ENCODE peak calls at places on chromosomes 13 and 19, in ten cellular contexts. X is Calu3, U is cardiac fibroblast, K is astrocyte, P is neural crest cell, V is GM23338, L is lower lobe of right lung, B is HFFc6, N is BJ, G is fibroblast of the aortic adventitia. I is an unnamed sample.

GRCh38 chr19:55353803-55354697 is 469 bp downstream of the COX6B2 start:
- DNase-seq in X (peak; percentile 84), U (peak; percentile 62), K (no peak), P (no peak), V (peak; percentile 89), L (peak; percentile 80), B (no peak), N (no peak), G (peak; percentile 39), I (peak; percentile 95)

GRCh38 chr19:53908106-53908932 is 759 bp upstream of the CACNG7 start:
- DNase-seq in X (peak; percentile 63), U (peak; percentile 67), K (peak; percentile 21), P (peak; percentile 66), V (peak; percentile 95), L (no peak), B (peak; percentile 10), N (no peak), G (peak; percentile 74), I (peak; percentile 87)

GRCh38 chr13:52405767-52406494 is at the start of gene THSD1:
- DNase-seq in X (peak; percentile 34), U (peak; percentile 63), K (peak; percentile 36), P (no peak), V (peak; percentile 71), L (peak; percentile 69), B (peak; percentile 36), N (no peak), G (peak; percentile 55), I (peak; percentile 34)

GRCh38 chr19:6272913-6273600 is 6.7 kb downstream of the MLLT1 start:
- DNase-seq in X (no peak), U (no peak), K (no peak), P (no peak), V (no peak), L (no peak), B (no peak), N (no peak), G (no peak), I (no peak)

GRCh38 chr19:43618921-43619261 is 538 bp downstream of the ZNF428 start:
- DNase-seq in X (peak; percentile 41), U (no peak), K (no peak), P (peak; percentile 47), V (no peak), L (no peak), B (no peak), N (no peak), G (peak; percentile 37), I (no peak)

GRCh38 chr13:28679628-28680027 is 20.7 kb downstream of the POMP start:
- DNase-seq in X (no peak), U (peak; percentile 42), K (no peak), P (no peak), V (peak; percentile 42), L (no peak), B (no peak), N (no peak), G (peak; percentile 37), I (no peak)

GRCh38 chr19:46824887-46825730 is 25.5 kb downstream of the AP2S1 start:
- DNase-seq in X (no peak), U (peak; percentile 24), K (no peak), P (no peak), V (no peak), L (peak; percentile 69), B (no peak), N (no peak), G (no peak), I (no peak)

GRCh38 chr19:48544856-48545750 is 6.9 kb upstream of the SULT2B1 start:
- DNase-seq in X (no peak), U (no peak), K (no peak), P (no peak), V (peak; percentile 81), L (no peak), B (no peak), N (no peak), G (no peak), I (no peak)

GRCh38 chr13:84946144-84946543 is 853.1 kb downstream of the SLITRK6 start:
- DNase-seq in X (no peak), U (no peak), K (no peak), P (no peak), V (no peak), L (no peak), B (no peak), N (no peak), G (no peak), I (no peak)

GRCh38 chr13:103188688-103189326 is 122.6 kb upstream of the SLC10A2 start:
- DNase-seq in X (no peak), U (peak; percentile 55), K (peak; percentile 13), P (no peak), V (peak; percentile 57), L (no peak), B (no peak), N (no peak), G (peak; percentile 46), I (no peak)

GRCh38 chr19:4653793-4654436 is 14.6 kb downstream of the TNFAIP8L1 start:
- DNase-seq in X (no peak), U (no peak), K (no peak), P (no peak), V (no peak), L (no peak), B (no peak), N (no peak), G (no peak), I (no peak)

GRCh38 chr19:29640231-29640630 is 25.0 kb upstream of the PLEKHF1 start:
- DNase-seq in X (no peak), U (no peak), K (no peak), P (no peak), V (no peak), L (peak; percentile 7), B (no peak), N (no peak), G (no peak), I (no peak)

GRCh38 chr19:45186509-45187334 is 8.1 kb downstream of the BLOC1S3 start:
- DNase-seq in X (no peak), U (no peak), K (no peak), P (no peak), V (no peak), L (no peak), B (peak; percentile 57), N (no peak), G (no peak), I (no peak)

GRCh38 chr19:19642506-19643157 is 825 bp downstream of the GMIP start:
- DNase-seq in X (no peak), U (no peak), K (no peak), P (no peak), V (no peak), L (no peak), B (no peak), N (no peak), G (no peak), I (no peak)

GRCh38 chr13:77298403-77298802 is 28.5 kb downstream of the MYCBP2 start:
- DNase-seq in X (no peak), U (no peak), K (no peak), P (no peak), V (no peak), L (no peak), B (no peak), N (no peak), G (no peak), I (no peak)

GRCh38 chr19:46181386-46181774 is 33.3 kb downstream of the IGFL2 start:
- DNase-seq in X (no peak), U (peak; percentile 19), K (peak; percentile 75), P (no peak), V (no peak), L (no peak), B (peak; percentile 10), N (no peak), G (peak; percentile 47), I (no peak)

GRCh38 chr13:57680609-57681008 is 49.1 kb downstream of the PCDH17 start:
- DNase-seq in X (no peak), U (no peak), K (no peak), P (no peak), V (no peak), L (no peak), B (no peak), N (no peak), G (no peak), I (no peak)

DNA sequence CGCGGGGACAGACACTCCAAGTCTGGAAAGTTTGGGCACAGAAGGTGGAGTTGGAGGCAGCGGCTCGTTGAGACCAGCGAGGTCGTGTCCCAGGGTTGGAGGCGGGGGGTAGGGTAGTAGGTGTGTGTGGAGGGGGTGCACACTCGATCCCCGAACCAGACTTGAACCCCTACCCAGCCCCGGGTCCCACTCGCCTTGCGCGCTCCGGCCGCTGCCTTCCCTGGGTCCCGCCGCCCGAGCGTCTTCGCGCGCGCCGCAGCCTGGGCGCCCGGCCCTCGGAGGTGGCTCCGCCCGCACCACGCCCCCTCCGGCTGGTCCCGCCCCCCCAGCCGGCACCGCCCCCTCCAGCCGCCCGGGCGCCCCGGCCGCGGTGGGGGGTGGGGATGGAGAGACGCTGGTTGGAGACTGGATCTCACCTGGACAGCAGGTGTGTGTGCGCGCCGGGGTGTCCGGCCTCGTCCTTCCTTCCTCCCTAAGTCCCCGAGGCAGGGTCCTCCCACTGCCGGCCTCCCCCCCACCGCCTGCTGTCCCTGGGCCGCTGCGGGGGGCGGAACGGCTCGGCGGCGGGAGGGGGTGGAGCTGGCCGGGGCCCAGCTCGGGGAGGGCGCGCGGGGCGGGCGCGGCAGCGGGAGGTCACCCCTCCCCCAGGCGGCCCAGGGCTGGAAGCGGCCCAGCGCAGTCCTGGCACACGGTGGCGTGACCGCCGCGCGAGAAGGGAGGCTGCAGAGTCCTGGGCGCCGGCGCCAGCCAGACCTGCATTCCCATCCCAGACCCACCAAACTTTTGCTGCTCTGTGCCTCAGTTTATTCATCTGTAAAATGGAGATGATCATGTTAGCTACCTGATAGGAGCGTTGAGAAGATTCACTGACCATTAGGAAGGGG is at the start of gene KANK2:
- DNase-seq in X (peak; percentile 89), U (peak; percentile 85), K (peak; percentile 20), P (peak; percentile 71), V (peak; percentile 91), L (peak; percentile 89), B (peak; percentile 35), N (no peak), G (peak; percentile 62), I (peak; percentile 97)
- TF ChIP-seq CTCF in X (no peak), U (no peak), K (no peak), P (peak; percentile 17), V (no peak), L (no peak), B (peak; percentile 24), N (no peak), G (no peak), I (peak; percentile 1)

GRCh38 chr13:108460043-108460442 is 169.4 kb upstream of the MYO16 start:
- DNase-seq in X (no peak), U (no peak), K (no peak), P (no peak), V (no peak), L (no peak), B (no peak), N (no peak), G (no peak), I (no peak)
- TF ChIP-seq CTCF in X (no peak), U (no peak), K (no peak), P (no peak), V (no peak), L (no peak), B (no peak), N (no peak), G (no peak), I (no peak)

GRCh38 chr19:13029893-13030292 is 34.6 kb downstream of the NFIX start:
- DNase-seq in X (no peak), U (peak; percentile 35), K (no peak), P (no peak), V (peak; percentile 79), L (no peak), B (no peak), N (no peak), G (peak; percentile 50), I (no peak)
- TF ChIP-seq CTCF in X (no peak), U (peak; percentile 27), K (peak; percentile 36), P (peak; percentile 35), V (peak; percentile 83), L (peak; percentile 48), B (peak; percentile 70), N (peak; percentile 52), G (peak; percentile 56), I (peak; percentile 62)

GRCh38 chr13:40993987-40994386 is 25.1 kb downstream of the ELF1 start:
- DNase-seq in X (peak; percentile 53), U (no peak), K (no peak), P (no peak), V (peak; percentile 86), L (no peak), B (no peak), N (no peak), G (no peak), I (no peak)
- TF ChIP-seq CTCF in X (no peak), U (no peak), K (no peak), P (peak; percentile 35), V (no peak), L (no peak), B (no peak), N (no peak), G (no peak), I (no peak)